ENCODE peak calls at places on chromosome 12, in ten cellular contexts. U is psoas muscle; F is A549; C is Karpas-422; A is CD8-positive, alpha-beta T cell; X is cardiac muscle cell; L is ovary; R is transverse colon; E is left ventricle myocardium inferior; V is endothelial cell of umbilical vein. D is an unnamed sample. For H3K9me3, the result is how much of the 10 kb centered on the place peaks cover.

GRCh38 chr12:89621511-89621910 is 87.1 kb downstream of the ATP2B1 start:
- DNase-seq in U (no peak), F (no peak), C (no peak), A (no peak), X (no peak), L (no peak), R (no peak), E (no peak), V (no peak), D (no peak)

GRCh38 chr12:113837059-113837458 is 129.1 kb downstream of the RBM19 start:
- DNase-seq in U (no peak), F (no peak), C (no peak), A (no peak), X (no peak), L (no peak), R (no peak), E (no peak), V (no peak), D (no peak)

GRCh38 chr12:72098622-72099021 is 160.0 kb downstream of the TPH2 start:
- DNase-seq in U (no peak), F (peak), C (no peak), A (no peak), X (no peak), L (peak), R (no peak), E (no peak), V (no peak), D (no peak)

GRCh38 chr12:57518920-57519757 is 1.2 kb downstream of the DDIT3 start:
- DNase-seq in U (peak), F (peak), C (peak), A (no peak), X (no peak), L (no peak), R (peak), E (no peak), V (no peak), D (peak)

GRCh38 chr12:11621797-11622423 is 27.6 kb upstream of the ETV6 start:
- DNase-seq in U (no peak), F (peak), C (peak), A (peak), X (no peak), L (no peak), R (peak), E (no peak), V (peak), D (no peak)

GRCh38 chr12:48350249-48351021 is at the start of gene ZNF641:
- DNase-seq in U (peak), F (peak), C (peak), A (peak), X (peak), L (peak), R (peak), E (peak), V (peak), D (peak)

GRCh38 chr12:6626654-6627283 is 9.0 kb downstream of the LPAR5 start:
- DNase-seq in U (peak), F (no peak), C (peak), A (no peak), X (no peak), L (no peak), R (no peak), E (no peak), V (no peak), D (no peak)

GRCh38 chr12:121610239-121611149 is 15.8 kb upstream of the ORAI1 start:
- DNase-seq in U (no peak), F (no peak), C (no peak), A (no peak), X (no peak), L (no peak), R (peak), E (no peak), V (no peak), D (no peak)

GRCh38 chr12:75884465-75884985 is 147.1 kb downstream of the PHLDA1 start:
- DNase-seq in U (no peak), F (no peak), C (no peak), A (no peak), X (no peak), L (no peak), R (no peak), E (no peak), V (no peak), D (no peak)

GRCh38 chr12:64522316-64522715 is 70.4 kb downstream of the TBK1 start:
- DNase-seq in U (no peak), F (no peak), C (no peak), A (no peak), X (no peak), L (no peak), R (no peak), E (no peak), V (no peak), D (no peak)

GRCh38 chr12:29222200-29222599 is 73.1 kb downstream of the FAR2 start:
- DNase-seq in U (no peak), F (no peak), C (no peak), A (no peak), X (no peak), L (no peak), R (no peak), E (no peak), V (no peak), D (no peak)

GRCh38 chr12:109709401-109710278 is 4.0 kb upstream of the FAM222A start:
- DNase-seq in U (no peak), F (no peak), C (no peak), A (no peak), X (no peak), L (no peak), R (no peak), E (no peak), V (no peak), D (no peak)

DNA sequence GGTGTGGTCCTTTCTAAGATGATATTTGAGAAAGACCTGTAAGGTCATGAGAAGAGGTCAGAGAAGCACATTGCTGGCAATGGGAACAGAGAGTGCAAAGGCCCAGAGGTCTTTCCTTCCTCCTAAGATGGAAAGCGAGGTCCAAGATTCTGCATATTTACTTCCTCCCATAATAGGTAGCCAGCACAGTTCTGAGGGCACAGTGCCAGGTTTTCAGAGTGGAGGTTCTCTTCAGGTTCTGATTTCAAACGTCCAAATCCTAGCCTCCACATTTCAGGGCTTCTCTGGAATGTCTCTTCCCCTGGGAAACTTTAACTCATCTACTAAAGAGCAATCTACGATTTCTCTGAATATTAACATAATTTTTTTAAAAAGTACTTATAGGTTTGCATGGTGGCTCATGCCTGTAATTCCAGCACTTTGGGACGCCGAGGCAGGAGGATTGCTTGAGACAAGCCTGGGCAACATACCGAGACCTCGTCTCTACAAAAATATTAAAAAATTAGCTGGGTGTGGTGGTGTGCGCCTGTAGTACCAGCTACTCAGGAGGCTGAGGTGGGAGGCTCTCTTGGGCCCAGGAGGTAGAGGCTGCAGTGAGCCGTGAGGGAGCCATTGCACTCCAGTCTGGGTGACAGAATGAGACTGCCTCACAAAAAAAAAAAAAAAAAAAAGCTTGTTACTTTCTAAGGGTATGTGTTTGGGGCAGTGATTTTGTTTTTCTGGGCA is 526 bp upstream of the MRPL42 start:
- DNase-seq in U (no peak), F (no peak), C (no peak), A (no peak), X (no peak), L (peak), R (no peak), E (no peak), V (no peak), D (peak)
- H3K9me3 ChIP-seq in U (under half), F (under half), C (under half), A (under half), X (under half), L (under half), R (under half), E (under half), V (under half), D (under half)

GRCh38 chr12:52278530-52278929 is 4.1 kb downstream of the KRT86 start:
- DNase-seq in U (no peak), F (peak), C (no peak), A (no peak), X (peak), L (no peak), R (no peak), E (no peak), V (no peak), D (no peak)
- H3K27ac ChIP-seq in U (no peak), F (peak), C (no peak), A (no peak), X (no peak), L (no peak), R (peak), E (no peak), V (no peak), D (no peak)

GRCh38 chr12:117403586-117404139 is 42.2 kb upstream of the NOS1 start:
- DNase-seq in U (no peak), F (no peak), C (no peak), A (no peak), X (no peak), L (no peak), R (no peak), E (no peak), V (no peak), D (no peak)
- H3K9me3 ChIP-seq in U (under half), F (under half), C (under half), A (under half), X (under half), L (under half), R (under half), E (under half), V (under half), D (under half)

DNA sequence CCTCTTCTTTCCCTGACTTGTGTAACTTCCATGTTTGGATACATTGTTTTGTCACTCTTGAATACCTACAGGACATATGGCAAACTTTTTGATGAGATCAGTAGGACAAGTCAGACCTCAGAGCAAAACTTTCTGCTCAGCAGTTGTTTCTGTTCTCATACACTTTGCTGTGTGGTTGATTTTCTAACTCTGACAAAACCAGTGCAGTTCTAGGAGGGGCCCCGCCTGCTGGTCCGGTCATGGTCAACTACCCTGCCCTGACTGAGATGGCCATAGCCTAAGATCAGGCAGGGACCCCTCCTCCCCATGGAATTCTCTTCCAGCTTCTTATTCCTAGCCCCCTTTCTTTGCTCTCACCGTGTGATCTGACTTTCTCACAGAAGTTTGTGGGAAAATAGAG is 92.8 kb downstream of the OTOGL start:
- DNase-seq in U (no peak), F (no peak), C (no peak), A (no peak), X (no peak), L (no peak), R (no peak), E (no peak), V (no peak), D (no peak)
- H3K27ac ChIP-seq in U (no peak), F (no peak), C (no peak), A (no peak), X (peak), L (no peak), R (no peak), E (peak), V (no peak), D (no peak)

GRCh38 chr12:52026267-52026666 is 19.5 kb downstream of the TAMALIN start:
- DNase-seq in U (no peak), F (no peak), C (no peak), A (no peak), X (peak), L (no peak), R (no peak), E (no peak), V (no peak), D (no peak)

GRCh38 chr12:52027085-52027843 is 20.5 kb downstream of the TAMALIN start:
- DNase-seq in U (peak), F (no peak), C (peak), A (no peak), X (peak), L (no peak), R (no peak), E (peak), V (no peak), D (no peak)

GRCh38 chr12:52023182-52023975 is 16.6 kb downstream of the TAMALIN start:
- DNase-seq in U (peak), F (peak), C (peak), A (peak), X (peak), L (peak), R (peak), E (peak), V (peak), D (peak)

GRCh38 chr12:52023976-52024688 is 17.4 kb downstream of the TAMALIN start:
- DNase-seq in U (no peak), F (no peak), C (no peak), A (no peak), X (no peak), L (no peak), R (no peak), E (no peak), V (no peak), D (no peak)

GRCh38 chr12:52025301-52026172 is 18.8 kb downstream of the TAMALIN start:
- DNase-seq in U (peak), F (peak), C (peak), A (peak), X (peak), L (peak), R (peak), E (peak), V (peak), D (peak)
- H3K9me3 ChIP-seq in U (under half), F (under half), C (under half), A (under half), X (under half), L (under half), R (under half), E (under half), V (under half), D (under half)

GRCh38 chr12:53441040-53441833 is at the start of gene PRR13:
- DNase-seq in U (peak), F (peak), C (peak), A (peak), X (peak), L (peak), R (peak), E (peak), V (peak), D (peak)

DNA sequence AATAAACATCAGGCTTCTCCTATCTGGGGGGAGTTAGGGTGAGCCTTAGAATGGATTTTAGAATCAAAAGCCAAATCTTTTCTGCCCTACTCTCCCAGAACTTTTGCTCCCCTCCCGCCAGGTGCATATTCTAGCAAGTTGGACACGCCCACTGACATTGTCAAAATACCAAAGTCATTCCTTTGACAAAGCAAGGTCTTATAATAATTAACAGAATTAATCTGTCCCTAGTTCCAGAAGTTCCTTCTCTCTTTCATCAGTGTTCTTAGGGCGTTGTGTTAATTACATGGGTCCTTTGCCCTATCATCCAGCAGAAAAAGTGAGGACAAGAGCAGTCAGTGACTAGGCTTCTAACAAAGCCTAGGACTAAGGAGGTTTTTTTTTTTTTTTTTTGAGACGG is 2.4 kb downstream of the PRR13 start:
- DNase-seq in U (no peak), F (no peak), C (no peak), A (no peak), X (no peak), L (no peak), R (no peak), E (no peak), V (no peak), D (no peak)
- H3K27ac ChIP-seq in U (no peak), F (no peak), C (no peak), A (no peak), X (no peak), L (no peak), R (peak), E (no peak), V (no peak), D (peak)

D was measured in CD4-positive, CD25-positive, alpha-beta regulatory T cell.